ENCODE peak calls at places on chromosomes 7 and 10, in ten cellular contexts. One of them, this sample, is unnamed.
A peak's percentile ranks its signal among the peaks of the same experiment; 100 is the strongest.

GRCh38 chr10:107614939-107615665 is 450.6 kb upstream of the SORCS1 start:
- DNase-seq in NCI-H187: no peak
- DNase-seq in fibroblast of pulmonary artery: peak; percentile 3
- DNase-seq in AML-193: no peak
- DNase-seq in GM23248: peak; percentile 73
- DNase-seq in putamen: no peak
- DNase-seq in astrocyte of the hippocampus: no peak
- DNase-seq in psoas muscle: no peak
- DNase-seq in IMR-90: peak; percentile 39
- DNase-seq in Karpas-422: no peak
- DNase-seq in this sample: no peak

GRCh38 chr7:17530249-17530648 is 231.8 kb downstream of the AHR start:
- DNase-seq in NCI-H187: no peak
- DNase-seq in fibroblast of pulmonary artery: peak; percentile 97
- DNase-seq in AML-193: no peak
- DNase-seq in GM23248: peak; percentile 64
- DNase-seq in putamen: no peak
- DNase-seq in astrocyte of the hippocampus: peak; percentile 91
- DNase-seq in psoas muscle: no peak
- DNase-seq in IMR-90: peak; percentile 56
- DNase-seq in Karpas-422: no peak
- DNase-seq in this sample: peak; percentile 9

GRCh38 chr7:7795203-7795602 is 76.8 kb upstream of the RPA3 start:
- DNase-seq in NCI-H187: no peak
- DNase-seq in fibroblast of pulmonary artery: no peak
- DNase-seq in AML-193: no peak
- DNase-seq in GM23248: no peak
- DNase-seq in putamen: no peak
- DNase-seq in astrocyte of the hippocampus: peak; percentile 12
- DNase-seq in psoas muscle: no peak
- DNase-seq in IMR-90: peak; percentile 5
- DNase-seq in Karpas-422: no peak
- DNase-seq in this sample: no peak

GRCh38 chr7:159012353-159013069 is 132.2 kb downstream of the VIPR2 start:
- DNase-seq in NCI-H187: no peak
- DNase-seq in fibroblast of pulmonary artery: no peak
- DNase-seq in AML-193: no peak
- DNase-seq in GM23248: peak; percentile 4
- DNase-seq in putamen: peak; percentile 66
- DNase-seq in astrocyte of the hippocampus: peak; percentile 29
- DNase-seq in psoas muscle: peak; percentile 54
- DNase-seq in IMR-90: no peak
- DNase-seq in Karpas-422: no peak
- DNase-seq in this sample: no peak

GRCh38 chr7:34849966-34850365 is 187.3 kb downstream of the DPY19L1 start:
- DNase-seq in NCI-H187: no peak
- DNase-seq in fibroblast of pulmonary artery: no peak
- DNase-seq in AML-193: no peak
- DNase-seq in GM23248: no peak
- DNase-seq in putamen: no peak
- DNase-seq in astrocyte of the hippocampus: no peak
- DNase-seq in psoas muscle: no peak
- DNase-seq in IMR-90: no peak
- DNase-seq in Karpas-422: no peak
- DNase-seq in this sample: no peak

GRCh38 chr10:122461729-122462532 is 578 bp downstream of the HTRA1 start:
- DNase-seq in NCI-H187: no peak
- DNase-seq in fibroblast of pulmonary artery: no peak
- DNase-seq in AML-193: no peak
- DNase-seq in GM23248: peak; percentile 57
- DNase-seq in putamen: no peak
- DNase-seq in astrocyte of the hippocampus: peak; percentile 71
- DNase-seq in psoas muscle: peak; percentile 36
- DNase-seq in IMR-90: no peak
- DNase-seq in Karpas-422: no peak
- DNase-seq in this sample: no peak

GRCh38 chr7:47345754-47346377 is 236.0 kb downstream of the TNS3 start:
- DNase-seq in NCI-H187: no peak
- DNase-seq in fibroblast of pulmonary artery: no peak
- DNase-seq in AML-193: no peak
- DNase-seq in GM23248: no peak
- DNase-seq in putamen: no peak
- DNase-seq in astrocyte of the hippocampus: no peak
- DNase-seq in psoas muscle: no peak
- DNase-seq in IMR-90: no peak
- DNase-seq in Karpas-422: no peak
- DNase-seq in this sample: no peak

GRCh38 chr10:114492351-114493037 is 88.2 kb upstream of the AFAP1L2 start:
- DNase-seq in NCI-H187: no peak
- DNase-seq in fibroblast of pulmonary artery: peak; percentile 49
- DNase-seq in AML-193: no peak
- DNase-seq in GM23248: no peak
- DNase-seq in putamen: no peak
- DNase-seq in astrocyte of the hippocampus: no peak
- DNase-seq in psoas muscle: no peak
- DNase-seq in IMR-90: peak; percentile 34
- DNase-seq in Karpas-422: peak; percentile 64
- DNase-seq in this sample: no peak

GRCh38 chr10:80462986-80463741 is 9.1 kb downstream of the TSPAN14 start:
- DNase-seq in NCI-H187: no peak
- DNase-seq in fibroblast of pulmonary artery: no peak
- DNase-seq in AML-193: no peak
- DNase-seq in GM23248: peak; percentile 73
- DNase-seq in putamen: no peak
- DNase-seq in astrocyte of the hippocampus: peak; percentile 54
- DNase-seq in psoas muscle: no peak
- DNase-seq in IMR-90: peak; percentile 81
- DNase-seq in Karpas-422: no peak
- DNase-seq in this sample: no peak

GRCh38 chr10:5665380-5666323 is 743 bp downstream of the ASB13 start:
- DNase-seq in NCI-H187: no peak
- DNase-seq in fibroblast of pulmonary artery: no peak
- DNase-seq in AML-193: peak; percentile 51
- DNase-seq in GM23248: peak; percentile 56
- DNase-seq in putamen: no peak
- DNase-seq in astrocyte of the hippocampus: peak; percentile 37
- DNase-seq in psoas muscle: peak; percentile 44
- DNase-seq in IMR-90: no peak
- DNase-seq in Karpas-422: peak; percentile 61
- DNase-seq in this sample: no peak

GRCh38 chr10:14010083-14010551 is 320.6 kb downstream of the FRMD4A start:
- DNase-seq in NCI-H187: no peak
- DNase-seq in fibroblast of pulmonary artery: peak; percentile 73
- DNase-seq in AML-193: no peak
- DNase-seq in GM23248: peak; percentile 84
- DNase-seq in putamen: no peak
- DNase-seq in astrocyte of the hippocampus: peak; percentile 60
- DNase-seq in psoas muscle: no peak
- DNase-seq in IMR-90: peak; percentile 86
- DNase-seq in Karpas-422: no peak
- DNase-seq in this sample: no peak

GRCh38 chr10:3527869-3528268 is 257.1 kb downstream of the KLF6 start:
- DNase-seq in NCI-H187: no peak
- DNase-seq in fibroblast of pulmonary artery: no peak
- DNase-seq in AML-193: no peak
- DNase-seq in GM23248: peak; percentile 81
- DNase-seq in putamen: no peak
- DNase-seq in astrocyte of the hippocampus: no peak
- DNase-seq in psoas muscle: no peak
- DNase-seq in IMR-90: no peak
- DNase-seq in Karpas-422: no peak
- DNase-seq in this sample: no peak

GRCh38 chr10:116385311-116385710 is 42.3 kb upstream of the PNLIPRP3 start:
- DNase-seq in NCI-H187: no peak
- DNase-seq in fibroblast of pulmonary artery: no peak
- DNase-seq in AML-193: no peak
- DNase-seq in GM23248: no peak
- DNase-seq in putamen: no peak
- DNase-seq in astrocyte of the hippocampus: no peak
- DNase-seq in psoas muscle: no peak
- DNase-seq in IMR-90: no peak
- DNase-seq in Karpas-422: no peak
- DNase-seq in this sample: no peak

GRCh38 chr10:67609996-67610793 is 85.8 kb downstream of the CTNNA3 start:
- DNase-seq in NCI-H187: no peak
- DNase-seq in fibroblast of pulmonary artery: peak; percentile 53
- DNase-seq in AML-193: no peak
- DNase-seq in GM23248: peak; percentile 69
- DNase-seq in putamen: no peak
- DNase-seq in astrocyte of the hippocampus: peak; percentile 69
- DNase-seq in psoas muscle: no peak
- DNase-seq in IMR-90: peak; percentile 46
- DNase-seq in Karpas-422: no peak
- DNase-seq in this sample: no peak

GRCh38 chr7:84637568-84638338 is 443.2 kb upstream of the SEMA3A start:
- DNase-seq in NCI-H187: no peak
- DNase-seq in fibroblast of pulmonary artery: peak; percentile 94
- DNase-seq in AML-193: no peak
- DNase-seq in GM23248: peak; percentile 89
- DNase-seq in putamen: no peak
- DNase-seq in astrocyte of the hippocampus: peak; percentile 83
- DNase-seq in psoas muscle: no peak
- DNase-seq in IMR-90: peak; percentile 90
- DNase-seq in Karpas-422: no peak
- DNase-seq in this sample: peak; percentile 28

GRCh38 chr7:99106411-99106810 is 37.5 kb downstream of the SMURF1 start:
- DNase-seq in NCI-H187: no peak
- DNase-seq in fibroblast of pulmonary artery: no peak
- DNase-seq in AML-193: no peak
- DNase-seq in GM23248: no peak
- DNase-seq in putamen: no peak
- DNase-seq in astrocyte of the hippocampus: no peak
- DNase-seq in psoas muscle: no peak
- DNase-seq in IMR-90: no peak
- DNase-seq in Karpas-422: no peak
- DNase-seq in this sample: no peak

GRCh38 chr10:75654171-75654772 is 222.8 kb downstream of the LRMDA start:
- DNase-seq in NCI-H187: no peak
- DNase-seq in fibroblast of pulmonary artery: peak; percentile 37
- DNase-seq in AML-193: no peak
- DNase-seq in GM23248: peak; percentile 24
- DNase-seq in putamen: no peak
- DNase-seq in astrocyte of the hippocampus: no peak
- DNase-seq in psoas muscle: no peak
- DNase-seq in IMR-90: no peak
- DNase-seq in Karpas-422: no peak
- DNase-seq in this sample: no peak

GRCh38 chr7:47283497-47284131 is 298.3 kb downstream of the TNS3 start:
- DNase-seq in NCI-H187: no peak
- DNase-seq in fibroblast of pulmonary artery: no peak
- DNase-seq in AML-193: no peak
- DNase-seq in GM23248: no peak
- DNase-seq in putamen: no peak
- DNase-seq in astrocyte of the hippocampus: no peak
- DNase-seq in psoas muscle: no peak
- DNase-seq in IMR-90: no peak
- DNase-seq in Karpas-422: no peak
- DNase-seq in this sample: no peak

GRCh38 chr10:71212249-71213126 is at the start of gene UNC5B:
- DNase-seq in NCI-H187: peak; percentile 64
- DNase-seq in fibroblast of pulmonary artery: peak; percentile 89
- DNase-seq in AML-193: no peak
- DNase-seq in GM23248: peak; percentile 93
- DNase-seq in putamen: peak; percentile 94
- DNase-seq in astrocyte of the hippocampus: peak; percentile 98
- DNase-seq in psoas muscle: peak; percentile 90
- DNase-seq in IMR-90: peak; percentile 85
- DNase-seq in Karpas-422: peak; percentile 79
- DNase-seq in this sample: no peak

GRCh38 chr7:47170516-47170915 is 411.4 kb downstream of the TNS3 start:
- DNase-seq in NCI-H187: no peak
- DNase-seq in fibroblast of pulmonary artery: peak; percentile 16
- DNase-seq in AML-193: no peak
- DNase-seq in GM23248: peak; percentile 36
- DNase-seq in putamen: no peak
- DNase-seq in astrocyte of the hippocampus: no peak
- DNase-seq in psoas muscle: no peak
- DNase-seq in IMR-90: peak; percentile 29
- DNase-seq in Karpas-422: peak; percentile 55
- DNase-seq in this sample: no peak

GRCh38 chr10:28505359-28505959 is 27.5 kb upstream of the WAC start:
- DNase-seq in NCI-H187: no peak
- DNase-seq in fibroblast of pulmonary artery: no peak
- DNase-seq in AML-193: peak; percentile 88
- DNase-seq in GM23248: no peak
- DNase-seq in putamen: no peak
- DNase-seq in astrocyte of the hippocampus: no peak
- DNase-seq in psoas muscle: no peak
- DNase-seq in IMR-90: no peak
- DNase-seq in Karpas-422: no peak
- DNase-seq in this sample: no peak